ENCODE peak calls at places on chromosomes 13 and 19, in nine cellular contexts. G, A, Q, B, M, W, Z, L and Y are unnamed samples.

GRCh38 chr13:97133955-97134354 is 88.2 kb upstream of the MBNL2 start:
- DNase-seq in G (no peak), A (peak; percentile 61), M (no peak), Z (no peak), W (no peak), B (no peak), L (no peak), Q (no peak), Y (no peak)

GRCh38 chr13:93305886-93306285 is 79.3 kb downstream of the GPC6 start:
- DNase-seq in M (no peak), L (no peak), B (no peak), W (no peak), Z (no peak), A (no peak), G (no peak), Q (no peak), Y (no peak)

GRCh38 chr13:78182813-78183212 is 264.2 kb upstream of the EDNRB start:
- DNase-seq in L (no peak), B (no peak), W (no peak), Q (no peak), Z (no peak), M (no peak), A (no peak), G (no peak), Y (no peak)

GRCh38 chr13:60627071-60627686 is 230.2 kb downstream of the TDRD3 start:
- DNase-seq in Z (no peak), Q (no peak), A (peak; percentile 40), W (no peak), B (peak; percentile 53), L (no peak), M (no peak), G (no peak), Y (peak; percentile 29)

GRCh38 chr19:35549174-35549788 is 3.9 kb downstream of the TMEM147 start:
- DNase-seq in B (peak; percentile 73), W (peak; percentile 36), Z (peak; percentile 16), Q (no peak), G (no peak), L (no peak), M (peak; percentile 11), A (peak; percentile 45), Y (peak; percentile 75)

GRCh38 chr19:2791876-2792275 is 6.6 kb downstream of the THOP1 start:
- DNase-seq in A (no peak), B (no peak), Z (no peak), M (no peak), W (no peak), G (no peak), L (no peak), Q (no peak), Y (no peak)

GRCh38 chr19:46195104-46195503 is 34.4 kb upstream of the IGFL1 start:
- DNase-seq in W (no peak), B (no peak), M (no peak), L (no peak), A (no peak), G (no peak), Q (no peak), Z (no peak), Y (no peak)

GRCh38 chr19:17183858-17184271 is 31.3 kb upstream of the USE1 start:
- DNase-seq in L (no peak), A (no peak), Q (no peak), G (no peak), Z (no peak), B (no peak), M (no peak), W (peak; percentile 26), Y (peak; percentile 55)

GRCh38 chr13:21371011-21371410 is 88.1 kb downstream of the ZDHHC20 start:
- DNase-seq in L (no peak), Z (no peak), G (no peak), B (no peak), M (no peak), A (no peak), W (no peak), Q (no peak), Y (no peak)

GRCh38 chr19:18670313-18670712 is 13.2 kb upstream of the CRTC1 start:
- DNase-seq in Q (no peak), G (no peak), Z (no peak), A (no peak), B (peak; percentile 81), L (no peak), W (no peak), M (no peak), Y (no peak)

GRCh38 chr13:26987614-26988013 is 184.0 kb downstream of the USP12 start:
- DNase-seq in Z (no peak), B (no peak), G (no peak), L (no peak), W (no peak), Q (no peak), M (no peak), A (no peak), Y (no peak)

GRCh38 chr13:63206431-63206830 is 1790.8 kb upstream of the PCDH20 start:
- DNase-seq in A (no peak), M (no peak), G (no peak), L (no peak), Q (no peak), Z (no peak), B (no peak), W (no peak), Y (no peak)

GRCh38 chr19:14138576-14139265 is 2.3 kb upstream of the ASF1B start:
- DNase-seq in Q (no peak), M (no peak), B (no peak), W (no peak), L (no peak), A (no peak), Z (no peak), G (no peak), Y (peak; percentile 55)

GRCh38 chr13:89900104-89900760 is 1447.3 kb upstream of the MIR17HG start:
- DNase-seq in B (no peak), Z (no peak), A (no peak), Q (no peak), M (no peak), G (no peak), W (no peak), L (no peak), Y (no peak)

GRCh38 chr13:96075953-96076543 is 13.9 kb upstream of the HS6ST3 start:
- DNase-seq in W (no peak), A (no peak), B (no peak), L (no peak), G (no peak), Q (no peak), M (no peak), Z (no peak), Y (no peak)